ENCODE peak calls at places on chromosome 12, in six cellular contexts. R, Y, B, J, U and P are unnamed samples.

GRCh38 chr12:47400251-47400650 is 305.6 kb downstream of the RPAP3 start:
- DNase-seq in U (no peak), Y (no peak), J (no peak), B (no peak), R (no peak), P (no peak)

GRCh38 chr12:46659032-46659703 is 166.6 kb downstream of the SLC38A4 start:
- DNase-seq in U (no peak), Y (no peak), B (no peak), R (no peak), J (no peak), P (no peak)

GRCh38 chr12:28699029-28699428 is 450.0 kb upstream of the FAR2 start:
- DNase-seq in J (no peak), B (no peak), Y (no peak), R (no peak), U (no peak), P (no peak)

GRCh38 chr12:131980263-131980662 is 30.5 kb downstream of the EP400 start:
- DNase-seq in Y (no peak), B (no peak), U (no peak), R (no peak), J (no peak), P (no peak)

GRCh38 chr12:122126713-122127597 is 47.1 kb downstream of the IL31 start:
- DNase-seq in B (no peak), J (no peak), R (no peak), Y (no peak), U (no peak), P (peak)

GRCh38 chr12:54148560-54149439 is 40.0 kb downstream of the SMUG1 start:
- DNase-seq in J (no peak), U (no peak), Y (no peak), R (no peak), B (no peak), P (no peak)

GRCh38 chr12:67442347-67442841 is 173.2 kb downstream of the CAND1 start:
- DNase-seq in Y (peak), B (no peak), R (no peak), U (no peak), J (no peak), P (no peak)

GRCh38 chr12:82857911-82858533 is 171.3 kb downstream of the TMTC2 start:
- DNase-seq in J (no peak), U (no peak), B (no peak), Y (no peak), R (no peak), P (no peak)

GRCh38 chr12:96907681-96908163 is 665 bp downstream of the NEDD1 start:
- DNase-seq in R (peak), B (peak), J (no peak), U (no peak), Y (no peak), P (no peak)

GRCh38 chr12:123398177-123398916 is 14.4 kb downstream of the KMT5A start:
- DNase-seq in Y (peak), U (peak), J (peak), B (no peak), R (no peak), P (peak)

GRCh38 chr12:9941838-9942237 is 9.7 kb upstream of the CLEC2A start:
- DNase-seq in R (no peak), U (no peak), Y (no peak), B (no peak), J (no peak), P (no peak)

GRCh38 chr12:100311317-100311716 is 44.3 kb downstream of the SCYL2 start:
- DNase-seq in U (no peak), R (no peak), J (no peak), B (no peak), Y (no peak), P (no peak)

GRCh38 chr12:115230576-115230975 is 546.6 kb upstream of the TBX3 start:
- DNase-seq in Y (no peak), J (no peak), R (no peak), U (no peak), B (no peak), P (no peak)

GRCh38 chr12:124422142-124422569 is 127.3 kb downstream of the RFLNA start:
- DNase-seq in Y (peak), B (no peak), R (no peak), U (no peak), J (no peak), P (no peak)

GRCh38 chr12:77152623-77153193 is 87.3 kb upstream of the E2F7 start:
- DNase-seq in U (no peak), Y (no peak), B (no peak), R (peak), J (peak), P (no peak)
- TF ChIP-seq CTCF in U (peak), Y (peak), B (peak), R (peak), J (peak), P (peak)

GRCh38 chr12:56541610-56542009 is 20.0 kb downstream of the RBMS2 start:
- DNase-seq in B (no peak), J (no peak), R (no peak), U (no peak), Y (no peak), P (no peak)
- TF ChIP-seq CTCF in B (no peak), J (no peak), R (no peak), U (no peak), Y (no peak), P (no peak)

DNA sequence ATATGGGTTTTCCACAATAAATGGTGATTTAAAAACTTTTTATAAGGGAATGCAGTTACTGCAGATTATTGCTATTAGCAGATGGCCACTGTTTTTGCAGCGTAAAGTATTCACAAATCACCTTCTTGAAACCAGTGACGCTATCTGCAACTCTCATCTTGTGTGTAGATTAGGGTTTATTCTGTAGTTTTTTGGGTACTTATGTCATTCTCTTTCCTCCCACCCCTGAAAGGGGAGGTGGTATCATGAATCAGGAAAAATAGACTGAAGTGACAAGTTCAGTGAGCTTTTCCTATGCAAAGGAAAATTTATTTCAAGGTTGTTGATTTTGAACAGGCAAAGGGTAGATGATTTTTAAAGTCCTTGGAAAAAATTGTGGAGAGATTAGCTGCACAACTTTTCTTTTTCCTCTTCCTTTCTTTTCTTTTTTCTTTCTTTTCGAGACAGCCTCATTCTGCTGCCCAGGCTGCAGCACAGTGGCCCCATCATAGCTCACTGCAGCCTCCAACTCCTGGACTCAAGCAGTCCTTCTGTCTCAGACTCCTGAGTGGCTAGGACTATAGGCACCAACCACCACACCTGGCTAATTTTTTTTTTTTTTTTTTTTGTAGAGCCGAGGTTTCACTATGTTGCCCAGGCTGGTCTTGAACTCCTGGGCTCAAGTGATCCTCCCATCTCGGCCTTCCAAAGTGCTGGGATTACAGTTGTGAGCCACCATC is 1.6 kb downstream of the FRS2 start:
- DNase-seq in R (no peak), Y (no peak), J (no peak), B (no peak), U (no peak), P (no peak)
- TF ChIP-seq CTCF in R (no peak), Y (no peak), J (no peak), B (no peak), U (no peak), P (no peak)

GRCh38 chr12:69880566-69880965 is 55.5 kb downstream of the MYRFL start:
- DNase-seq in Y (no peak), R (no peak), U (no peak), B (no peak), J (no peak), P (no peak)
- TF ChIP-seq CTCF in Y (no peak), R (no peak), U (no peak), B (peak), J (no peak), P (no peak)